ENCODE peak calls at places on chromosomes 16 and 17, in four cellular contexts. D is A549, P is DND-41, F is transverse colon. W is an unnamed sample.

GRCh38 chr17:58693208-58693607 is 806 bp downstream of the RAD51C start:
- DNase-seq in F (no peak), P (no peak), D (no peak), W (no peak)

GRCh38 chr17:2351269-2351668 is 14.0 kb downstream of the SGSM2 start:
- DNase-seq in P (no peak), F (no peak), D (no peak), W (no peak)

GRCh38 chr16:27240948-27241531 is 27.5 kb downstream of the NSMCE1 start:
- DNase-seq in P (no peak), D (no peak), F (no peak), W (no peak)

GRCh38 chr17:10385871-10386270 is 13.1 kb upstream of the MYH13 start:
- DNase-seq in P (no peak), D (no peak), F (no peak), W (no peak)

GRCh38 chr16:4675864-4676786 is 17.2 kb upstream of the NUDT16L1 start:
- DNase-seq in P (peak; percentile 54), F (peak; percentile 46), D (no peak), W (peak; percentile 56)

GRCh38 chr16:19765860-19766553 is 47.9 kb downstream of the IQCK start:
- DNase-seq in F (peak; percentile 16), D (no peak), P (no peak), W (no peak)

GRCh38 chr16:76926042-76926441 is 264.9 kb upstream of the MON1B start:
- DNase-seq in P (no peak), F (no peak), D (no peak), W (no peak)

GRCh38 chr17:4934173-4934979 is 2.3 kb downstream of the GP1BA start:
- DNase-seq in D (no peak), P (no peak), F (peak; percentile 65), W (peak; percentile 21)

GRCh38 chr17:8117980-8118768 is at the start of gene ALOXE3:
- DNase-seq in P (no peak), D (peak; percentile 82), F (peak; percentile 55), W (no peak)

DNA sequence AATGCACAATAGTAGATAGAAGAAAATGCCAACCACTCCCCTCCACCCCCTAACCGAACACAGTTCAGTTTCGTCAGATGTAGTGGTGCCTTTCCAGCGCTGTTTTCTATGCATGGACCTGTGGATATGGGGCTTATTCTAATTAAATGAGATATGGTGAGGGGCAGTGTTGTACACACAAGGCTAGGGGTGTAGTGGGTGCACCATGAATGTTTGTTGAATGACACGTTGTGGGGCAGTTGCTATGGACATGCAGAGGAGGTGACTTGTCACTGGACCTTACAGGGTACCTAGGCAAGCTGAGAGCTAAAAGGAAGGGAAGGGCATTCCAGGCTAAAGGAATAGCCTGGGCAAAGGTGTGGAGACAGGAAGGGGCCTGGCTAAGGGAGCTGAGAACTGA is 3.4 kb downstream of the PDK2 start:
- DNase-seq in D (no peak), P (no peak), F (no peak), W (no peak)
- H3K4me1 ChIP-seq in D (peaks cover 42% of the 10 kb centered on the region), P (peaks cover 26% of the 10 kb centered on the region), F (peaks cover 48% of the 10 kb centered on the region), W (peaks cover 17% of the 10 kb centered on the region)

GRCh38 chr17:17749921-17750320 is 68.7 kb downstream of the RAI1 start:
- DNase-seq in D (peak; percentile 75), P (peak; percentile 34), F (peak; percentile 47), W (peak; percentile 67)

GRCh38 chr17:17748604-17749003 is 67.3 kb downstream of the RAI1 start:
- DNase-seq in P (no peak), F (no peak), D (no peak), W (no peak)

GRCh38 chr17:17745476-17746455 is 64.5 kb downstream of the RAI1 start:
- DNase-seq in P (no peak), D (no peak), F (no peak), W (no peak)

GRCh38 chr17:17749025-17749772 is 67.9 kb downstream of the RAI1 start:
- DNase-seq in D (no peak), F (no peak), P (no peak), W (no peak)

DNA sequence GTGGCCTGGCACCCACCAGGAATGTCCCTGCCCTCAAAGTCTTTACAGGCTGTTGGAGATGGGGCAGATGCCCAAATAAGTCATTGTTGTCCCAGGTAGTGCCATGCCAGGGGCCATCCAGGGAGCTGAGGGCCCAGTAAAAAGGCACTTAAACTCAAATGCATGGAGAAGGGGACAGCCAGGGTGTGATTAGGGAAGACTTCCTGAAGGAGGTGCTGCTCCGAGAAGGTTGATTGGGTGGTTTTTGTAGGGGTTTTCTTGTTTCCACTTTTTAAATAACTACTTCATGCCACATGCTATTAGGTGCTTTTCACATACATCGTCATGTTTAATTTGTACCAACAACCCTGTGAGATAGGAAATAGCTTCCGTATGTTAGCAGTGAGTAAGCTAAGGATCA is 66.9 kb downstream of the RAI1 start:
- DNase-seq in P (no peak), F (no peak), D (no peak), W (no peak)
- H3K4me1 ChIP-seq in P (peaks cover 22% of the 10 kb centered on the region), F (peaks cover 7% of the 10 kb centered on the region), D (peaks cover 33% of the 10 kb centered on the region), W (peaks cover 36% of the 10 kb centered on the region)

DNA sequence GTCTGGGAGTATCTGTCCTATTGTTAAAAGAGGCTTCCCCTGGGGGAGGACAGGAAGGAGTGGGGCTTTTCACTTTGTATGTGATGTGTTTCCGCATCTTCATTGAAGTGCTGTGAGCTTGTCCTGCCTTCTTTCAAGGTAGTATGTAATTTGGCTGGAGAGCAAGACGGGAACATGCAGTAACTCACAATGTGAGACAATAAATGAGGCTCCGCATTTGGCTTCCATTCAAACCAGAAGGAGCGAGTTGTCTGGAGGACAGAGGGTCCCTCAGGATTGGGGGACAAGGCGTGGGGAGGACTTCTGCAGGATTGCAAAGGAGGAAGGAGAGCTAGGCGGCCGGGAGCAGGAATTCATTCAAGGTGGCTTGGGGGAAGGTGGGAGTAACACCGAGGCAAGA is 203.5 kb downstream of the RBFOX3 start:
- DNase-seq in D (no peak), P (no peak), F (no peak), W (no peak)
- H3K4me1 ChIP-seq in D (peaks cover 9% of the 10 kb centered on the region), P (no peaks in the 10 kb centered on the region), F (no peaks in the 10 kb centered on the region), W (no peaks in the 10 kb centered on the region)

DNA sequence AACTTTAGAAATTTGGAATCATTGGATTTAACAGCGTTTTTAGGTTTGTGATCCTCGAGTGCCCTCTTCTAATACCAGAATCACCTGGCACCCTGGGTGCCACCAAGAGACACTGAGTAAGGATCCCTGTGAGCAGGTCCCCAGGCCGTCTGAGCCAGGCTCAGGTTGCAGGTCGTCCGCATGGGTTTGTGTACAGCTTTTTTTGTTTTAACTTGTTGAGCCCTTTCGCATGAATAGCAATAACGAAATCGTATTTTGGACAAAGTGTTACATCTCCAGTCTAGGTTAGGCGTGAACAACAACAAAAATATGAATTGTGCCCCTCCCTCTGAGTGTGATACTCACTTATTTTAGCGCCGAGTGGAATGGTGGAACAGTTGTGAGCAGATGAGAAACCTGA is 10.9 kb downstream of the USP10 start:
- DNase-seq in P (no peak), D (no peak), F (no peak), W (no peak)
- H3K4me1 ChIP-seq in P (peaks cover 7% of the 10 kb centered on the region), D (peaks cover 25% of the 10 kb centered on the region), F (peaks cover 3% of the 10 kb centered on the region), W (peaks cover 32% of the 10 kb centered on the region)

DNA sequence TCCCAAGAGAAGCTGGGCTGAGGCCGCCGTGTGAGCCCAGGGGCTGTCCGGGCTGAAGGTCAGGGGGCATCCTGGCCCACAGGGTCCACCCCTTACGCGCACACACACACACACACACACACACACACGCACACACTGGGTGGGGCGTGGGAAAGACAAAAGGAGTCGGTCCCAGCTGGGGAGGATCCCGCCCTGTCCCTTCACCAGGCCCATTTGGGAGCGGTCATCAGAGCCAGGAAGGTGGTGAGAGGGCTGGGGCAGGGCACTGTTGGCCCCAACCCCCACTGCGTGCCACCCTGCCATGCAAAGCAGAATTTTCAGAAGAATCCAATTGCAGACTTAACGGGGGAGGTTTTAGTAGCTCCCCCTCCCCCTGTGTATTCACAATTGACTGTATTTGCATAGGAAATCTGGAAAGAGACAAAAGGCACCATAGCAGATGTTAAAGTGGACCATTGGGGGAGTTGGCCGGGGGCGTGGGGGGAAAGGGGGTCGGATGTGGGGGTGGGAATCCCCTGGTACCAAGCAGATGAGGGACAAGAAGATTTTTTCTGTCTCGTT is 11.3 kb upstream of the CD300A start:
- DNase-seq in D (no peak), P (no peak), F (peak; percentile 57), W (no peak)
- H3K4me1 ChIP-seq in D (peaks cover 16% of the 10 kb centered on the region), P (peaks cover 15% of the 10 kb centered on the region), F (peaks cover 15% of the 10 kb centered on the region), W (peaks cover 26% of the 10 kb centered on the region)

DNA sequence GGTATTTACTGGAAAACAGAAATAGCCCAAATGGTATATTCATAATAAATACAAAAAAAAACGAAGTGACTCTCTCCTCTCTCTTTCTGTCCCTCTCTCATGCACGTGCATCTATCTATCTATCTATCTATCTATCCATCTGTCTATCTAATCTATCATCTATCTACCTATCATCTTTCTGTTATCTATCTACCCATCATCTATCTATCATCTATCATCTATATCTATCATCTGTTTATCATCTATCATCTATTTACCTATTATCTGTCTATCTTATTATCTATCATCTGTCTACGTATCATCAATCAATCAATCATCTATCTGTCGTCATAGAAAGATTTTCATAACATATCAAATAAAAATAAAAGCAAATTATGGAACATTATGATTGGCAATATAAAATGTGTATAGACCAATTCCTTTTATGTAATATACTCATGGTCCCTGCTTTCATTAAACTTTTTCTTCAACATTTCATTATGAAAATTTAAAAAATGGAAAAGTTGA is 126.7 kb upstream of the CACNG3 start:
- DNase-seq in P (no peak), D (no peak), F (no peak), W (no peak)
- H3K4me1 ChIP-seq in P (no peaks in the 10 kb centered on the region), D (no peaks in the 10 kb centered on the region), F (no peaks in the 10 kb centered on the region), W (no peaks in the 10 kb centered on the region)

GRCh38 chr16:30066882-30067583 is 1.5 kb downstream of the ALDOA start:
- DNase-seq in D (no peak), P (no peak), F (peak; percentile 57), W (no peak)
- H3K4me1 ChIP-seq in D (peaks cover 34% of the 10 kb centered on the region), P (peaks cover 49% of the 10 kb centered on the region), F (peaks cover 41% of the 10 kb centered on the region), W (peaks cover 45% of the 10 kb centered on the region)

DNA sequence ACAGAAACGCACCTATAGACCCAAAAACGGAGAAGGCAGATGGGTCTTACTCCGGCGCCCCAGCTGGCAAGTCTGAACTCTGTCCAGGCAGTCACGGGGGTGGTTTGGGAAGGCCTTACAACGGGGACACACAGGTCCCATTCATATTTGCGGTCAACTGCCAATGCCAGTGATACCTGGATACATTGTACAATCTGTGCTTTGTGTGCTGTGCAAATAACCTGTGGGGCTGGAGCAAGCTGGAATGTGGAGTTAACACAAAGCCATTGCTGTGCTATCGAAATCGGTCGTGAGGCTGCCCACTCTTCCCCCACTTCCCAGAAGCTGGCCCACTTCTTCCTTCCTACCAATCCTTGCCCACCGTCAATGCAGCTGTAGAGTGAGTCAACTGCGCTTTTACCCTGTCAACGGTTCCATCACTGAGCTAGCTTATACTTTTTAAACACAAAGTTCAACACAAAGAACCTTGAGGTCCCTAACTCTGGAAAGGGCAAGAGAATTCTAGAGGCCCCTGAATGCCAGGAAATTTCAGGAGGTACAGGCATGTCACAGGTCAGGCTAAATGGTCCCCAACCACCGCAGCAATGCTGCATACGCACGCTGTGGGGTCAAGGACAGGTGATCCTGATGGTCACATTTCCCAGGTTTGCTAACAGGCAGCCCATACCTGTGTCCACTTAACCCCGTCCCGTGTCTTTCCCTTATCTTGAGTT is 122.9 kb downstream of the ZFHX3 start:
- DNase-seq in D (no peak), P (no peak), F (no peak), W (no peak)
- H3K4me1 ChIP-seq in D (peaks cover 31% of the 10 kb centered on the region), P (peaks cover 34% of the 10 kb centered on the region), F (no peaks in the 10 kb centered on the region), W (no peaks in the 10 kb centered on the region)

W was measured in CD8-positive, alpha-beta memory T cell.